ENCODE peak calls at places on chromosome 4, in ten cellular contexts. N is AG08396; C is IMR-90; G is NCI-H510A treated with DMSO at 0.1 percent for 48 hours; H is activated naive CD4-positive, alpha-beta T cell treated with Interleukin-2 at 50 U/mL for 16 hours; U is NCI-H1930; Z is activated effector memory CD4-positive, alpha-beta T cell treated with Interleukin-2 at 50 U/mL for 16 hours; K is CD4-positive, alpha-beta memory T cell; F is amniotic stem cell; X is glutamatergic neuron. P is an unnamed sample.

GRCh38 chr4:65461781-65462180 is 208.5 kb downstream of the EPHA5 start:
- DNase-seq in N (no peak), C (no peak), G (no peak), H (no peak), U (no peak), Z (no peak), K (no peak), F (no peak), X (no peak), P (no peak)

GRCh38 chr4:173213296-173213695 is 44.7 kb downstream of the GALNT7 start:
- DNase-seq in N (no peak), C (no peak), G (no peak), H (no peak), U (no peak), Z (no peak), K (no peak), F (no peak), X (no peak), P (no peak)

GRCh38 chr4:25638221-25638601 is 17.4 kb upstream of the SLC34A2 start:
- DNase-seq in N (no peak), C (no peak), G (no peak), H (no peak), U (no peak), Z (no peak), K (no peak), F (no peak), X (no peak), P (no peak)

GRCh38 chr4:142091691-142092182 is 455.4 kb downstream of the IL15 start:
- DNase-seq in N (peak), C (peak), G (no peak), H (no peak), U (no peak), Z (no peak), K (no peak), F (no peak), X (no peak), P (no peak)

GRCh38 chr4:113077611-113078010 is 28.2 kb downstream of the ANK2 start:
- DNase-seq in N (no peak), C (no peak), G (no peak), H (no peak), U (no peak), Z (no peak), K (no peak), F (no peak), X (peak), P (peak)

GRCh38 chr4:169417629-169418282 is 147.0 kb upstream of the SH3RF1 start:
- DNase-seq in N (no peak), C (no peak), G (no peak), H (no peak), U (no peak), Z (no peak), K (no peak), F (no peak), X (no peak), P (no peak)

GRCh38 chr4:11799182-11799581 is 370.5 kb upstream of the HS3ST1 start:
- DNase-seq in N (no peak), C (no peak), G (no peak), H (no peak), U (no peak), Z (no peak), K (no peak), F (no peak), X (no peak), P (no peak)

GRCh38 chr4:148054275-148054674 is 322.4 kb downstream of the ARHGAP10 start:
- DNase-seq in N (no peak), C (no peak), G (peak), H (no peak), U (no peak), Z (no peak), K (peak), F (no peak), X (no peak), P (no peak)

GRCh38 chr4:37535872-37536271 is 150.3 kb downstream of the RELL1 start:
- DNase-seq in N (no peak), C (no peak), G (no peak), H (no peak), U (no peak), Z (no peak), K (no peak), F (no peak), X (no peak), P (no peak)